ENCODE peak calls at places on chromosomes 7 and 10, in nine cellular contexts. U is OCI-LY7, P is SJSA1, Y is neuronal stem cell, V is lower lobe of right lung, C is fibroblast of lung, M is cardiac muscle cell, E is stomach, B is small intestine. L is an unnamed sample.

GRCh38 chr7:28191751-28192150 is 11.2 kb upstream of the JAZF1 start:
- DNase-seq in E (no peak), M (no peak), C (no peak), B (no peak), U (no peak), Y (no peak), V (no peak), P (no peak), L (no peak)

GRCh38 chr7:112290065-112290464 is 83.6 kb downstream of the ZNF277 start:
- DNase-seq in V (no peak), P (no peak), U (no peak), Y (no peak), E (no peak), M (peak; percentile 31), B (no peak), C (peak; percentile 2), L (no peak)

GRCh38 chr10:130795819-130796218 is 515.7 kb downstream of the TCERG1L start:
- DNase-seq in M (no peak), V (no peak), U (no peak), E (no peak), Y (no peak), B (no peak), C (no peak), P (no peak), L (peak; percentile 40)

GRCh38 chr10:79149662-79150443 is 81.1 kb downstream of the ZMIZ1 start:
- DNase-seq in B (peak; percentile 26), Y (no peak), P (peak; percentile 98), E (peak; percentile 63), V (peak; percentile 95), C (peak; percentile 80), M (peak; percentile 75), U (peak; percentile 48), L (peak; percentile 84)

GRCh38 chr10:100654835-100655759 is 90.3 kb upstream of the PAX2 start:
- DNase-seq in B (no peak), C (no peak), E (no peak), V (no peak), U (no peak), M (peak; percentile 6), P (no peak), Y (no peak), L (no peak)

GRCh38 chr7:51019891-51020855 is 237.5 kb upstream of the GRB10 start:
- DNase-seq in M (no peak), C (no peak), E (no peak), V (no peak), Y (no peak), B (no peak), U (no peak), P (no peak), L (peak; percentile 88)

GRCh38 chr10:119521443-119522204 is 20.9 kb downstream of the RGS10 start:
- DNase-seq in P (no peak), U (no peak), C (peak; percentile 68), Y (no peak), B (no peak), M (peak; percentile 59), V (no peak), E (no peak), L (no peak)

GRCh38 chr7:144720139-144720538 is 115.7 kb downstream of the TPK1 start:
- DNase-seq in P (no peak), B (no peak), U (no peak), Y (no peak), E (no peak), V (no peak), C (peak; percentile 6), M (peak; percentile 9), L (no peak)

GRCh38 chr10:130559213-130559944 is 423.2 kb downstream of the GLRX3 start:
- DNase-seq in P (no peak), C (no peak), M (no peak), U (no peak), Y (no peak), B (no peak), V (no peak), E (no peak), L (no peak)

GRCh38 chr10:14325325-14325955 is 5.3 kb downstream of the FRMD4A start:
- DNase-seq in B (peak; percentile 22), U (peak; percentile 46), E (peak; percentile 67), V (peak; percentile 61), Y (peak; percentile 11), C (peak; percentile 28), M (peak; percentile 40), P (no peak), L (peak; percentile 84)

GRCh38 chr10:76631054-76631453 is 1006.6 kb downstream of the KCNMA1 start:
- DNase-seq in U (no peak), Y (no peak), V (no peak), B (no peak), M (no peak), E (no peak), C (no peak), P (no peak), L (no peak)

GRCh38 chr10:76628801-76629200 is 1008.8 kb downstream of the KCNMA1 start:
- DNase-seq in Y (no peak), E (no peak), B (no peak), U (no peak), C (no peak), P (no peak), V (no peak), M (no peak), L (no peak)

GRCh38 chr10:76626406-76626805 is 1011.2 kb downstream of the KCNMA1 start:
- DNase-seq in M (no peak), Y (no peak), V (no peak), C (no peak), U (no peak), B (no peak), P (no peak), E (no peak), L (no peak)

GRCh38 chr10:76632158-76633051 is 1005.2 kb downstream of the KCNMA1 start:
- DNase-seq in E (peak; percentile 37), U (peak; percentile 5), M (no peak), P (no peak), V (no peak), C (no peak), Y (no peak), B (peak; percentile 48), L (no peak)
- H3K4me3 ChIP-seq in E (no peak overlapping the region), U (no peak overlapping the region), M (no peak overlapping the region), P (no peak overlapping the region), V (no peak overlapping the region), C (no peak overlapping the region), Y (no peak overlapping the region), B (no peak overlapping the region), L (no peak overlapping the region)

DNA sequence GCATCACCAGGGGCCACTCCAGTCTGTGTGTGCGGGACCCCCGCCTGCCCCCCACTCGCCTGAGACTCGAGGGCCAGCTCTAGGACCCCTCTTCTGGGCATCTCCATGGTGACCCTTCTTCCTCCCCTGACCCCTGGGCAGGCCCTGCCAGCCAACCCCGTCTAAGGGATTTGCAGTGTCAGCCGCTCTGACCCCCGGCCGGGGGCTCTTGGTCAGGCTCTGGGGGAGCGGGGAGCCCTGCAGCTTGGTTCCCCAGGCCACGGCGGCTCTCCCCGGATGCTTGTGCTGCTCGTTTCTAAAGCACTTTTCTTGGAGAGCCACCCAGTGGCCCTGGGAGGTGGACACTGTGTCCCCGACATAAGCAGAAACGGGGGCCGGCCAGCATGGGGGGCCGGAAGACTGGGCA is 5.3 kb downstream of the TTYH3 start:
- DNase-seq in E (no peak), V (no peak), C (no peak), P (no peak), B (no peak), Y (no peak), U (no peak), M (no peak), L (no peak)
- H3K4me1 ChIP-seq in E (peaks cover 97% of the 10 kb centered on the region), V (peaks cover 93% of the 10 kb centered on the region), C (peaks cover 65% of the 10 kb centered on the region), P (peaks cover 97% of the 10 kb centered on the region), B (no peaks in the 10 kb centered on the region), Y (peaks cover 27% of the 10 kb centered on the region), U (peaks cover 48% of the 10 kb centered on the region), M (peaks cover 52% of the 10 kb centered on the region), L (peaks cover 7% of the 10 kb centered on the region)

GRCh38 chr10:32955299-32955772 is 2.7 kb downstream of the ITGB1 start:
- DNase-seq in C (no peak), V (no peak), B (peak; percentile 38), P (no peak), U (no peak), Y (no peak), M (no peak), E (no peak), L (no peak)
- H3K4me3 ChIP-seq in C (peak overlapping the region; percentile 78), V (peak overlapping the region; percentile 92), B (peak overlapping the region; percentile 35), P (peak overlapping the region; percentile 98), U (peak overlapping the region; percentile 94), Y (peak overlapping the region; percentile 67), M (peak overlapping the region; percentile 7), E (peak overlapping the region; percentile 86), L (peak overlapping the region; percentile 79)

DNA sequence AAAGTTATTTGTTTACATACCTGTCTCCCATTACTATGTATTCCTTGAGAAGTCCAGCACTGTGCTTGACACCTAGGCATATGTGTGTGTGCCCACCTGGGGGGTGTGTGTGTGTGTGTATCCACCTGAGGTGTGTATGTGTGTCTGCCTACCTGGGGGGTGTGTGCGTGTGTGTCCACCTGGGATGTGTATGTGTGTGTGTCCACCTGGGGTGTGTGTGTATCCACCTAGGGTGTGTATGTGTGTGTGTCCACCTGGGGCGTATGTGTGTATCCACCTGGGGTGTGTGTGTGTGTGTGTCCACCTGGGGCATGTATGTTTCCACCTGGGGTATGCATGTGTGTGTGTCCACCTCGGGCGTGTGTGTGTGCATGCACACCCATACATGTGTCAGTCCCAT is 603.5 kb downstream of the PHTF2 start:
- DNase-seq in U (no peak), P (no peak), C (no peak), V (no peak), Y (no peak), B (no peak), E (no peak), M (no peak), L (no peak)
- H3K4me1 ChIP-seq in U (no peaks in the 10 kb centered on the region), P (no peaks in the 10 kb centered on the region), C (no peaks in the 10 kb centered on the region), V (no peaks in the 10 kb centered on the region), Y (no peaks in the 10 kb centered on the region), B (no peaks in the 10 kb centered on the region), E (no peaks in the 10 kb centered on the region), M (peaks cover 8% of the 10 kb centered on the region), L (no peaks in the 10 kb centered on the region)

L was measured in pancreas.